ENCODE peak calls at places on chromosomes 6 and 20, in ten cellular contexts. L, W, Y, P, H, I, J, T, R and M are unnamed samples.

GRCh38 chr6:77535172-77535571 is 71.9 kb upstream of the HTR1B start:
- DNase-seq in L (no peak), W (no peak), Y (no peak), P (no peak), H (no peak), I (no peak), J (no peak), T (no peak), R (no peak), M (no peak)

GRCh38 chr6:140253096-140253495 is 878.6 kb upstream of the CITED2 start:
- DNase-seq in L (no peak), W (no peak), Y (no peak), P (no peak), H (no peak), I (no peak), J (no peak), T (peak; percentile 47), R (peak; percentile 2), M (no peak)

GRCh38 chr6:55960344-55960743 is 85.0 kb upstream of the BMP5 start:
- DNase-seq in L (no peak), W (no peak), Y (no peak), P (no peak), H (no peak), I (no peak), J (no peak), T (no peak), R (no peak), M (no peak)

GRCh38 chr20:19947611-19948264 is 69.4 kb upstream of the NAA20 start:
- DNase-seq in L (no peak), W (peak; percentile 50), Y (peak; percentile 85), P (no peak), H (no peak), I (peak; percentile 75), J (no peak), T (peak; percentile 83), R (peak; percentile 76), M (peak; percentile 47)

GRCh38 chr6:31919624-31920303 is 7.8 kb upstream of the C2 start:
- DNase-seq in L (no peak), W (no peak), Y (no peak), P (no peak), H (no peak), I (no peak), J (no peak), T (no peak), R (no peak), M (no peak)

GRCh38 chr20:51404297-51405060 is 138.0 kb downstream of the NFATC2 start:
- DNase-seq in L (peak; percentile 31), W (no peak), Y (peak; percentile 63), P (no peak), H (peak; percentile 79), I (peak; percentile 91), J (no peak), T (peak; percentile 57), R (no peak), M (peak; percentile 89)

GRCh38 chr6:87407531-87407895 is 259 bp upstream of the CFAP206 start:
- DNase-seq in L (no peak), W (peak; percentile 65), Y (no peak), P (no peak), H (no peak), I (peak; percentile 51), J (no peak), T (peak; percentile 37), R (peak; percentile 57), M (peak; percentile 12)

GRCh38 chr6:42366999-42367352 is 84.8 kb downstream of the TRERF1 start:
- DNase-seq in L (no peak), W (no peak), Y (no peak), P (no peak), H (no peak), I (no peak), J (no peak), T (no peak), R (no peak), M (no peak)

GRCh38 chr6:19836799-19837510 is at the start of gene ID4:
- DNase-seq in L (no peak), W (peak; percentile 97), Y (peak; percentile 99), P (peak; percentile 95), H (no peak), I (peak; percentile 95), J (peak; percentile 96), T (peak; percentile 97), R (peak; percentile 99), M (no peak)

GRCh38 chr6:5053038-5053437 is 32.1 kb upstream of the PPP1R3G start:
- DNase-seq in L (peak; percentile 42), W (no peak), Y (no peak), P (no peak), H (no peak), I (no peak), J (no peak), T (peak; percentile 47), R (peak; percentile 54), M (no peak)

GRCh38 chr20:44154521-44155001 is 32.4 kb downstream of the JPH2 start:
- DNase-seq in L (no peak), W (no peak), Y (peak; percentile 71), P (no peak), H (no peak), I (no peak), J (no peak), T (peak; percentile 69), R (no peak), M (no peak)

GRCh38 chr20:37504404-37505096 is 16.5 kb upstream of the NNAT start:
- DNase-seq in L (no peak), W (peak; percentile 86), Y (peak; percentile 66), P (no peak), H (no peak), I (no peak), J (no peak), T (no peak), R (no peak), M (no peak)

GRCh38 chr6:79694623-79695311 is 63.6 kb downstream of the SH3BGRL2 start:
- DNase-seq in L (no peak), W (peak; percentile 46), Y (peak; percentile 67), P (no peak), H (no peak), I (no peak), J (no peak), T (peak; percentile 10), R (no peak), M (no peak)
- TF ChIP-seq CTCF in L (no peak), W (peak; percentile 68), Y (peak; percentile 70), P (no peak), H (no peak), I (peak; percentile 60), J (peak; percentile 24), T (peak; percentile 29), R (peak; percentile 32), M (no peak)

DNA sequence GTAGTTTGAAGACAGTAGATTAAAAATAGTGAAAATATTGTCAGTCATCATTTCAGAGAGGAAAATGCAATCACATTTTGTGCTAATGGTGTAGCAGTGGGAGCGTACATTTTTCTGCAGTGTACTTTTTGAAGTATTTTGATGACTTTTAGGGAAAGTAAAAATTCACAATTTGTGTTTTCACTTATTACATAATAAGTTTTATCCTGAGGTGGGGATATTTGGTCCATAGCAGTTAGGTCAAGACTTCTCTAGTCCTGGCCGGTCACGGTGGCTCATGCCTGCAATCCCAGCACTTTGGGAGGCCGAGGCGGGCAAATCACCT is 122.3 kb downstream of the SASH1 start:
- DNase-seq in L (no peak), W (no peak), Y (no peak), P (no peak), H (no peak), I (no peak), J (no peak), T (no peak), R (no peak), M (no peak)
- TF ChIP-seq CTCF in L (no peak), W (no peak), Y (no peak), P (no peak), H (peak; percentile 42), I (no peak), J (no peak), T (no peak), R (no peak), M (no peak)

GRCh38 chr20:62822788-62823651 is 6.2 kb downstream of the COL9A3 start:
- DNase-seq in L (peak; percentile 91), W (peak; percentile 74), Y (peak; percentile 86), P (no peak), H (no peak), I (no peak), J (no peak), T (no peak), R (no peak), M (peak; percentile 82)
- TF ChIP-seq CTCF in L (peak; percentile 79), W (peak; percentile 84), Y (peak; percentile 64), P (no peak), H (no peak), I (peak; percentile 52), J (peak; percentile 25), T (peak; percentile 7), R (peak; percentile 22), M (peak; percentile 85)

GRCh38 chr20:57033994-57034393 is 232.4 kb downstream of the BMP7 start:
- DNase-seq in L (no peak), W (no peak), Y (no peak), P (no peak), H (no peak), I (peak; percentile 20), J (no peak), T (peak; percentile 16), R (no peak), M (no peak)

GRCh38 chr20:57027752-57028151 is 238.7 kb downstream of the BMP7 start:
- DNase-seq in L (no peak), W (no peak), Y (peak; percentile 55), P (no peak), H (no peak), I (no peak), J (no peak), T (no peak), R (no peak), M (no peak)

GRCh38 chr20:57031867-57032355 is 234.5 kb downstream of the BMP7 start:
- DNase-seq in L (no peak), W (no peak), Y (no peak), P (no peak), H (no peak), I (no peak), J (no peak), T (peak; percentile 5), R (no peak), M (no peak)

GRCh38 chr20:57032847-57033246 is 233.6 kb downstream of the BMP7 start:
- DNase-seq in L (no peak), W (no peak), Y (no peak), P (no peak), H (no peak), I (no peak), J (no peak), T (no peak), R (no peak), M (no peak)

DNA sequence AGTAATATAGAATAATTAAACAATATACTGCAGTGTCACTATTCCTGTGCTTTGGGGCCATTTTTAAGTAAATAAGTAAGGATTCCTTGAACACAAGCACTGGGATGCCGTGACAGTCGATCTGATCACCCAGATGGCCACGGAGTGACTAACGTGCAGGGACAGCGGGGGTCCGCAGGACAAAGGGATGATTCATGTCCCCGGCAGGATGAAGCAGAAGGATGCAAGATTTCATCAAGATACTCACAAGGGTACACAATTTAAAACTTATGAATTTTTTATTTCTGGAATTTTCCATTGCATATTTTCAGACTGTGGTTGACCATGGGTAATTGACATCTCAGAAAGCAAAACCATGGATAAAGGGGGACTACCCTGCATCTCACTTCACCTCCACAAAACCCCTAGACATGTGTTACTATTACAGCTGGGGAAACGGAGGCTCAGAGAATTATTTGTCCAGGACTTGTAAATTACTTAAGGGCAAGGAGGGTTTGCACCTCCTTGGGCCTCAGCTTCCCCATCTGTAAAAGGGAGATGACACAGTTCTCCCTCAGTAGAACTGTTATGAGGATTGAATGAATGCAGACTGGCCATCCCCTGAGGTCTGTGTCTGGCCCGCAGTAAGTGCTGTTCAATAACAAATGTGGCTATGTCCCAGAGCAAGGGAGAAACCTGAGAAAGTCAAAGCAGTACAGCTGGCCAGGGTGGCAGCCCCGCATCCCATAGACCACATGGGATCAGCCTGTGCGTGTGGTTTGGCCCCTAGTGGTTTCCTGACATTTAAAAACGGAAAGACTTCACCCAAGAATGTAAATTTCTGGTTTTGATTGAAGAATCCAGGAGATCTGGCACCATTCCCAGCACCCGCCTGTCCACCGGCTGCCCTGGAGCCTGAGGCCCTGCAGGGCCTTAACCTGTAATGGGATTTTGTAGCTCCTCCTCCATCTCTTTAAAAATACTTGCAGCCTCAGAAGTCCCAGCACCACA is 235.5 kb downstream of the BMP7 start:
- DNase-seq in L (no peak), W (no peak), Y (no peak), P (no peak), H (no peak), I (peak; percentile 89), J (no peak), T (peak; percentile 73), R (peak; percentile 9), M (no peak)
- TF ChIP-seq CTCF in L (no peak), W (no peak), Y (no peak), P (no peak), H (no peak), I (no peak), J (no peak), T (no peak), R (no peak), M (no peak)